ENCODE peak calls at places on chromosomes 12 and 14, in nine cellular contexts. One of them, this sample, is unnamed.

GRCh38 chr12:53145383-53145782 is 35.1 kb upstream of the ZNF740 start:
- DNase-seq in tibial artery: no peak
- DNase-seq in left ventricle myocardium inferior: no peak
- DNase-seq in cardiac muscle cell: no peak
- DNase-seq in GM23338: no peak
- DNase-seq in A549: no peak
- DNase-seq in neural progenitor cell: no peak
- DNase-seq in cardiac fibroblast: peak; percentile 74
- DNase-seq in nephron progenitor cell: no peak
- DNase-seq in this sample: no peak

GRCh38 chr12:111029305-111029704 is 108.9 kb upstream of the MYL2 start:
- DNase-seq in tibial artery: no peak
- DNase-seq in left ventricle myocardium inferior: no peak
- DNase-seq in cardiac muscle cell: no peak
- DNase-seq in GM23338: no peak
- DNase-seq in A549: no peak
- DNase-seq in neural progenitor cell: no peak
- DNase-seq in cardiac fibroblast: no peak
- DNase-seq in nephron progenitor cell: no peak
- DNase-seq in this sample: no peak

GRCh38 chr12:18158774-18159557 is 69.0 kb upstream of the RERGL start:
- DNase-seq in tibial artery: no peak
- DNase-seq in left ventricle myocardium inferior: no peak
- DNase-seq in cardiac muscle cell: peak; percentile 58
- DNase-seq in GM23338: peak; percentile 87
- DNase-seq in A549: peak; percentile 50
- DNase-seq in neural progenitor cell: peak; percentile 63
- DNase-seq in cardiac fibroblast: peak; percentile 36
- DNase-seq in nephron progenitor cell: peak; percentile 39
- DNase-seq in this sample: peak; percentile 39

GRCh38 chr12:123660328-123660727 is 10.6 kb upstream of the TCTN2 start:
- DNase-seq in tibial artery: no peak
- DNase-seq in left ventricle myocardium inferior: no peak
- DNase-seq in cardiac muscle cell: no peak
- DNase-seq in GM23338: no peak
- DNase-seq in A549: peak; percentile 43
- DNase-seq in neural progenitor cell: no peak
- DNase-seq in cardiac fibroblast: peak; percentile 85
- DNase-seq in nephron progenitor cell: no peak
- DNase-seq in this sample: no peak

GRCh38 chr12:89179983-89180382 is 172.3 kb downstream of the DUSP6 start:
- DNase-seq in tibial artery: peak; percentile 70
- DNase-seq in left ventricle myocardium inferior: no peak
- DNase-seq in cardiac muscle cell: no peak
- DNase-seq in GM23338: no peak
- DNase-seq in A549: peak; percentile 82
- DNase-seq in neural progenitor cell: no peak
- DNase-seq in cardiac fibroblast: peak; percentile 95
- DNase-seq in nephron progenitor cell: no peak
- DNase-seq in this sample: no peak

GRCh38 chr12:82326905-82327503 is 31.2 kb downstream of the CCDC59 start:
- DNase-seq in tibial artery: no peak
- DNase-seq in left ventricle myocardium inferior: no peak
- DNase-seq in cardiac muscle cell: peak; percentile 62
- DNase-seq in GM23338: peak; percentile 51
- DNase-seq in A549: peak; percentile 35
- DNase-seq in neural progenitor cell: peak; percentile 40
- DNase-seq in cardiac fibroblast: peak; percentile 51
- DNase-seq in nephron progenitor cell: no peak
- DNase-seq in this sample: no peak

GRCh38 chr12:64431791-64432190 is 20.1 kb upstream of the TBK1 start:
- DNase-seq in tibial artery: no peak
- DNase-seq in left ventricle myocardium inferior: no peak
- DNase-seq in cardiac muscle cell: no peak
- DNase-seq in GM23338: no peak
- DNase-seq in A549: no peak
- DNase-seq in neural progenitor cell: no peak
- DNase-seq in cardiac fibroblast: no peak
- DNase-seq in nephron progenitor cell: no peak
- DNase-seq in this sample: no peak

GRCh38 chr14:105080161-105080560 is 14.9 kb upstream of the GPR132 start:
- DNase-seq in tibial artery: peak; percentile 7
- DNase-seq in left ventricle myocardium inferior: no peak
- DNase-seq in cardiac muscle cell: no peak
- DNase-seq in GM23338: no peak
- DNase-seq in A549: no peak
- DNase-seq in neural progenitor cell: no peak
- DNase-seq in cardiac fibroblast: no peak
- DNase-seq in nephron progenitor cell: no peak
- DNase-seq in this sample: no peak

GRCh38 chr14:91142214-91142668 is 28.4 kb downstream of the DGLUCY start:
- DNase-seq in tibial artery: no peak
- DNase-seq in left ventricle myocardium inferior: no peak
- DNase-seq in cardiac muscle cell: no peak
- DNase-seq in GM23338: no peak
- DNase-seq in A549: no peak
- DNase-seq in neural progenitor cell: no peak
- DNase-seq in cardiac fibroblast: no peak
- DNase-seq in nephron progenitor cell: no peak
- DNase-seq in this sample: no peak

GRCh38 chr14:91138511-91139359 is 24.9 kb downstream of the DGLUCY start:
- DNase-seq in tibial artery: no peak
- DNase-seq in left ventricle myocardium inferior: no peak
- DNase-seq in cardiac muscle cell: no peak
- DNase-seq in GM23338: peak; percentile 80
- DNase-seq in A549: peak; percentile 62
- DNase-seq in neural progenitor cell: peak; percentile 31
- DNase-seq in cardiac fibroblast: peak; percentile 27
- DNase-seq in nephron progenitor cell: no peak
- DNase-seq in this sample: no peak

GRCh38 chr14:91139776-91140175 is 25.9 kb downstream of the DGLUCY start:
- DNase-seq in tibial artery: no peak
- DNase-seq in left ventricle myocardium inferior: no peak
- DNase-seq in cardiac muscle cell: no peak
- DNase-seq in GM23338: no peak
- DNase-seq in A549: no peak
- DNase-seq in neural progenitor cell: no peak
- DNase-seq in cardiac fibroblast: no peak
- DNase-seq in nephron progenitor cell: no peak
- DNase-seq in this sample: no peak

GRCh38 chr14:91143862-91144261 is 30.0 kb downstream of the DGLUCY start:
- DNase-seq in tibial artery: peak; percentile 86
- DNase-seq in left ventricle myocardium inferior: no peak
- DNase-seq in cardiac muscle cell: no peak
- DNase-seq in GM23338: no peak
- DNase-seq in A549: no peak
- DNase-seq in neural progenitor cell: no peak
- DNase-seq in cardiac fibroblast: peak; percentile 15
- DNase-seq in nephron progenitor cell: no peak
- DNase-seq in this sample: no peak

DNA sequence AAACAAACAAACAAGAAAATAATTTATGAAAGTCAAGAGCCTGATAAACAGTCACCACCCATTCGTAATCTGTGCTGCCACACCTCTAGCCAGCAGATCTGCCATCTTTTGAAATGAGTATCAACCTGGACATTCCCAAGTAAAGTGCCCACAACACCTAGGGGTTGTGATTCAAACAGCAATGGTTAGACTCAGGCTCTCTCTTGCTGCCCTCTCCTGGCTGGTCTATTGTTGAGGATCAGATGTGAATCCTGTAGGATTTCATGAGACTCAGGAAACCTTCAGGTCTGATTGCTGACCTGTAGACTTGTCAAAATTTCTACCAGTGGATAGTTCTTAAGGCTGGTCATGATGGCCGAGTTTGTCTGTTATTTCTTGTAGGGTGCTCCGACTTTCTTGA is 26.8 kb downstream of the DGLUCY start:
- DNase-seq in tibial artery: no peak
- DNase-seq in left ventricle myocardium inferior: no peak
- DNase-seq in cardiac muscle cell: peak; percentile 26
- DNase-seq in GM23338: peak; percentile 79
- DNase-seq in A549: peak; percentile 67
- DNase-seq in neural progenitor cell: peak; percentile 69
- DNase-seq in cardiac fibroblast: peak; percentile 44
- DNase-seq in nephron progenitor cell: no peak
- DNase-seq in this sample: no peak
- TF ChIP-seq CTCF in tibial artery: no peak
- TF ChIP-seq CTCF in left ventricle myocardium inferior: peak; percentile 51
- TF ChIP-seq CTCF in cardiac muscle cell: peak; percentile 40
- TF ChIP-seq CTCF in GM23338: peak; percentile 89
- TF ChIP-seq CTCF in A549: peak; percentile 38
- TF ChIP-seq CTCF in neural progenitor cell: peak; percentile 69
- TF ChIP-seq CTCF in cardiac fibroblast: peak; percentile 59
- TF ChIP-seq CTCF in nephron progenitor cell: no peak
- TF ChIP-seq CTCF in this sample: peak; percentile 55

DNA sequence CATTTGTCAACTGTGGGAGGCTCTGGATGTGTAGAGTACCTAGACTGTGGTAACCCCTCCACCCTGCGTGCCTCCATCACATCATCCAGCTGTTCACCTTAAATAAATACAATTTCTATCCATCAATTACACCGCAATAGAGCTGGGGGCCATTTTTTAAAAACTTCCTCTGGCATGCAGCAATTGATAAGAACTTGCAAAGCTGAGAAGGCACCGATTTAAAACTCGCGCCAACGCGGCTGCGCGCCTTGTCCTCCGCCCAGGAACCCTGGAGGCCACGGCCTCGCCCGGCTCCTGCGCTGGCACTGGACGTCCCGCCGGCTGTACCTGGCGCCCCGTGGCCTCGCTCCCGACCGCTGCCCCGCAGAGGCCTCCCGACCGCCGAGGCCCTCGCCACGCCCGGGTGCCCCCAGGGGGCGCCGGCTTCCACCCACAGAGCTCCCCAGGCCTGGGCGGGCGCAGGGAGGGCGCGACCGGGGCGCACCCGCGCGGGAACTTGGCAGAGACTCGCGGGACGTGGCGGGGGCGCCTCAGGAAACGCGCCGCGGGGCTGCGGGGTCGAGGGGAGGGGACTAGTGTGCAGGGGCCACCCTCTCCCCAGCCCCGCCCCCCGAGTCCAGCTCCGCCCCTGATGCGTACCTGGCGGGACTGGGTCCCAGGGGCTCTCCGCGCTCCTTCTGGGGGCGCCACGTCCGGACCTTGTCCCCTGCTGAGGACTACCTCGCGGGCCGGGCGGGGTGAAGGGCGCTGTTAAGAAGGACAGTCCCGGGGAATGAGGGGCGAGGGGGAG is 65.6 kb downstream of the TNFAIP2 start:
- DNase-seq in tibial artery: no peak
- DNase-seq in left ventricle myocardium inferior: peak; percentile 36
- DNase-seq in cardiac muscle cell: peak; percentile 47
- DNase-seq in GM23338: peak; percentile 56
- DNase-seq in A549: peak; percentile 44
- DNase-seq in neural progenitor cell: peak; percentile 36
- DNase-seq in cardiac fibroblast: peak; percentile 24
- DNase-seq in nephron progenitor cell: peak; percentile 63
- DNase-seq in this sample: peak; percentile 18
- TF ChIP-seq CTCF in tibial artery: peak; percentile 18
- TF ChIP-seq CTCF in left ventricle myocardium inferior: peak; percentile 60
- TF ChIP-seq CTCF in cardiac muscle cell: peak; percentile 32
- TF ChIP-seq CTCF in GM23338: peak; percentile 37
- TF ChIP-seq CTCF in A549: peak; percentile 46
- TF ChIP-seq CTCF in neural progenitor cell: peak; percentile 36
- TF ChIP-seq CTCF in cardiac fibroblast: peak; percentile 4
- TF ChIP-seq CTCF in nephron progenitor cell: no peak
- TF ChIP-seq CTCF in this sample: peak; percentile 45

GRCh38 chr14:93346926-93347721 is at the start of gene COX8C:
- DNase-seq in tibial artery: no peak
- DNase-seq in left ventricle myocardium inferior: no peak
- DNase-seq in cardiac muscle cell: no peak
- DNase-seq in GM23338: peak; percentile 31
- DNase-seq in A549: peak; percentile 9
- DNase-seq in neural progenitor cell: no peak
- DNase-seq in cardiac fibroblast: no peak
- DNase-seq in nephron progenitor cell: no peak
- DNase-seq in this sample: no peak
- TF ChIP-seq CTCF in tibial artery: no peak
- TF ChIP-seq CTCF in left ventricle myocardium inferior: no peak
- TF ChIP-seq CTCF in cardiac muscle cell: no peak
- TF ChIP-seq CTCF in GM23338: peak; percentile 43
- TF ChIP-seq CTCF in A549: no peak
- TF ChIP-seq CTCF in neural progenitor cell: no peak
- TF ChIP-seq CTCF in cardiac fibroblast: no peak
- TF ChIP-seq CTCF in nephron progenitor cell: no peak
- TF ChIP-seq CTCF in this sample: no peak

GRCh38 chr14:74042296-74042695 is 23.1 kb downstream of the BBOF1 start:
- DNase-seq in tibial artery: no peak
- DNase-seq in left ventricle myocardium inferior: no peak
- DNase-seq in cardiac muscle cell: no peak
- DNase-seq in GM23338: no peak
- DNase-seq in A549: no peak
- DNase-seq in neural progenitor cell: no peak
- DNase-seq in cardiac fibroblast: no peak
- DNase-seq in nephron progenitor cell: no peak
- DNase-seq in this sample: no peak

GRCh38 chr14:74034572-74034971 is 15.4 kb downstream of the BBOF1 start:
- DNase-seq in tibial artery: no peak
- DNase-seq in left ventricle myocardium inferior: no peak
- DNase-seq in cardiac muscle cell: no peak
- DNase-seq in GM23338: no peak
- DNase-seq in A549: no peak
- DNase-seq in neural progenitor cell: no peak
- DNase-seq in cardiac fibroblast: no peak
- DNase-seq in nephron progenitor cell: no peak
- DNase-seq in this sample: no peak

GRCh38 chr14:74035556-74035955 is 16.4 kb downstream of the BBOF1 start:
- DNase-seq in tibial artery: no peak
- DNase-seq in left ventricle myocardium inferior: no peak
- DNase-seq in cardiac muscle cell: no peak
- DNase-seq in GM23338: no peak
- DNase-seq in A549: no peak
- DNase-seq in neural progenitor cell: no peak
- DNase-seq in cardiac fibroblast: peak; percentile 10
- DNase-seq in nephron progenitor cell: no peak
- DNase-seq in this sample: no peak

DNA sequence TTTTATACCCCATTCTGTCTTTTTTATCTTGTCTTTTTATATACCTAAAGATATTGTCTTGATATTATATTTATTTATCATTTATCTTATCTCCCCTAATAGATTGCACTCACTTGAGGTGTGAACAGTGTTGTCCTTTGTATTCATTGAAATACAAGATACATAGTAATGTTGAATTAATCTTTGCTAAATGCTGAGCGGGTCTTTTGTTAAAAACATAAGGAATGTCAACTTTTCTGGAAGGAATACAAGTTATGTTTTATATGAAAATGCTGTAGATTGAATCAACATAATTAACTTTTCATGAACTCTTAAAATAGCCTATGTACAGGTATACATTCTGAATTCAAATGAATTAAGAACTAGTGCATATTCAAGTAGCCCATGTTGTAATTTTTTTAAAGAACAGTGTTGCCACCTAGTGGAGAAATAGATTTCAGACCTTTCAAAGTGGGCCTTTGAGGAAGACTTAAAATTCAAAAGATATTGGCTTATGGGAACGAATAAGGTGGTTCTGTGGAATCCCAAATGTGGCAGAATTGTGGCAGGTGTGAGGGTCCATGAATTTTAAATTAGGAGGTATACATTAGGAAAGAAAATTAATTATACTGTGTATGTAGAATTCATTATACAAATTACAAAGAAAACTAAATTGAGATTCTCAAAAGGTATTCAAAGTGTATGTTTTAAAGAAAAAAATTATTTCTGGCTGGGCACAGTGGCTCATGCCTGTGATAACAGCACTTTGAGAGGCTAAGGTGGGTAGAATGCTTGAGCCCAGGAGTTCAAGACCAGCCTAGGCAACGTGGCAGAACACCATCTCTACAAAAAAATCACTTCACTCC is 19.1 kb downstream of the BBOF1 start:
- DNase-seq in tibial artery: no peak
- DNase-seq in left ventricle myocardium inferior: no peak
- DNase-seq in cardiac muscle cell: peak; percentile 53
- DNase-seq in GM23338: peak; percentile 73
- DNase-seq in A549: peak; percentile 66
- DNase-seq in neural progenitor cell: peak; percentile 52
- DNase-seq in cardiac fibroblast: peak; percentile 76
- DNase-seq in nephron progenitor cell: no peak
- DNase-seq in this sample: no peak
- TF ChIP-seq CTCF in tibial artery: peak; percentile 61
- TF ChIP-seq CTCF in left ventricle myocardium inferior: peak; percentile 76
- TF ChIP-seq CTCF in cardiac muscle cell: peak; percentile 52
- TF ChIP-seq CTCF in GM23338: peak; percentile 62
- TF ChIP-seq CTCF in A549: peak; percentile 75
- TF ChIP-seq CTCF in neural progenitor cell: peak; percentile 87
- TF ChIP-seq CTCF in cardiac fibroblast: peak; percentile 40
- TF ChIP-seq CTCF in nephron progenitor cell: peak; percentile 70
- TF ChIP-seq CTCF in this sample: peak; percentile 85

This sample was measured in neural crest cell.